ENCODE peak calls at places on chromosomes 4 and X, in five cellular contexts. Y, F, I, U and L are unnamed samples.

GRCh38 chrX:99415470-99415869 is 994.6 kb downstream of the PCDH19 start:
- DNase-seq in Y (no peak), F (no peak), I (no peak), U (no peak), L (no peak)

GRCh38 chr4:67651536-67651935 is 49.4 kb downstream of the UBA6 start:
- DNase-seq in Y (no peak), F (no peak), I (no peak), U (no peak), L (no peak)

GRCh38 chrX:68506649-68507048 is 7.8 kb downstream of the YIPF6 start:
- DNase-seq in Y (no peak), F (no peak), I (no peak), U (no peak), L (no peak)

GRCh38 chr4:178462710-178463109 is 1020.5 kb upstream of the AGA start:
- DNase-seq in Y (no peak), F (no peak), I (no peak), U (no peak), L (no peak)

GRCh38 chrX:110180928-110181310 is 137.0 kb downstream of the AMMECR1 start:
- DNase-seq in Y (no peak), F (peak), I (peak), U (no peak), L (peak)

GRCh38 chrX:16722481-16722880 is 3.1 kb downstream of the SYAP1 start:
- DNase-seq in Y (no peak), F (no peak), I (no peak), U (no peak), L (peak)

GRCh38 chrX:13197961-13198761 is 121.7 kb downstream of the ATXN3L start:
- DNase-seq in Y (no peak), F (no peak), I (no peak), U (no peak), L (no peak)

GRCh38 chrX:130100180-130100579 is 10.1 kb downstream of the ELF4 start:
- DNase-seq in Y (no peak), F (no peak), I (peak), U (peak), L (peak)

GRCh38 chr4:98318521-98318920 is 57.3 kb downstream of the RAP1GDS1 start:
- DNase-seq in Y (no peak), F (no peak), I (peak), U (no peak), L (peak)

GRCh38 chr4:10697071-10697470 is 12.5 kb upstream of the CLNK start:
- DNase-seq in Y (no peak), F (no peak), I (no peak), U (no peak), L (no peak)

GRCh38 chr4:124833831-124834505 is 121.4 kb upstream of the ANKRD50 start:
- DNase-seq in Y (no peak), F (no peak), I (no peak), U (no peak), L (no peak)

GRCh38 chr4:182642831-182643230 is 274.4 kb downstream of the DCTD start:
- DNase-seq in Y (no peak), F (no peak), I (peak), U (no peak), L (peak)

GRCh38 chrX:18887177-18887820 is 96.6 kb downstream of the PHKA2 start:
- DNase-seq in Y (peak), F (no peak), I (no peak), U (peak), L (no peak)

GRCh38 chr4:156779774-156780173 is 191.8 kb downstream of the PDGFC start:
- DNase-seq in Y (no peak), F (peak), I (peak), U (no peak), L (peak)

GRCh38 chrX:18288716-18289115 is 65.8 kb downstream of the SCML2 start:
- DNase-seq in Y (no peak), F (no peak), I (no peak), U (no peak), L (no peak)

GRCh38 chr4:44985152-44985551 is 258.8 kb upstream of the GNPDA2 start:
- DNase-seq in Y (no peak), F (no peak), I (no peak), U (no peak), L (no peak)

GRCh38 chr4:184100297-184100885 is 117.3 kb downstream of the ENPP6 start:
- DNase-seq in Y (peak), F (peak), I (peak), U (peak), L (no peak)

GRCh38 chrX:11309220-11309619 is 16.0 kb downstream of the AMELX start:
- DNase-seq in Y (no peak), F (no peak), I (peak), U (no peak), L (peak)

GRCh38 chr4:120753854-120754253 is 168.7 kb downstream of the PRDM5 start:
- DNase-seq in Y (no peak), F (no peak), I (no peak), U (no peak), L (no peak)

GRCh38 chr4:41957634-41958033 is 22.4 kb downstream of the TMEM33 start:
- DNase-seq in Y (no peak), F (peak), I (peak), U (no peak), L (peak)

GRCh38 chr4:19539192-19539591 is 712.5 kb upstream of the SLIT2 start:
- DNase-seq in Y (no peak), F (no peak), I (no peak), U (no peak), L (no peak)

GRCh38 chrX:18098704-18099103 is 122.0 kb downstream of the BEND2 start:
- DNase-seq in Y (no peak), F (no peak), I (no peak), U (peak), L (no peak)

GRCh38 chrX:150690126-150690525 is 3.1 kb upstream of the MTMR1 start:
- DNase-seq in Y (no peak), F (peak), I (peak), U (no peak), L (peak)
- H3K4me3 ChIP-seq in Y (no peak), F (no peak), I (no peak), U (no peak), L (no peak)

GRCh38 chrX:9151772-9152307 is 117.9 kb upstream of the FAM9B start:
- DNase-seq in Y (no peak), F (no peak), I (no peak), U (no peak), L (no peak)
- TF ChIP-seq CTCF in Y (no peak), F (no peak), I (no peak), U (no peak), L (no peak)

DNA sequence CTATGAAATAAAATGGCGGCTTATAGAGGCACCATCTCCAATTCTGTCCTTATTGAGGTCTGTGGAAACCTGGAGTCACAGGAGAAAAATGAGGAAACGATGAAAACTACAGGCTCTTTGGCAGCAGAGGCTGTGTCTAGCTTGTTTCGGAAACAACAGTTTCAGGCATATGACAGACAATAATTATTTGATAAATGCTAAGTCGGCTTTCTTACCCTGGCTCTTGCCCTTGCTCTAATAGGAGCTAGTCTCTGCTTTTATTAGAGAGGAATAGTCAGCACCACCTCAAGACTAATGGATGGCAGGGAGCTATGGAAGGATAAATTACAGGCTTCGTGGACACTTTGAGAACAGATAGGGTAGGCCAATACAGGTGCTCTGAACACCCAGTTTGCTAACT is 24.3 kb downstream of the HADH start:
- DNase-seq in Y (no peak), F (no peak), I (no peak), U (no peak), L (no peak)
- H3K4me3 ChIP-seq in Y (no peak), F (no peak), I (no peak), U (no peak), L (no peak)

GRCh38 chrX:108494416-108495095 is 54.9 kb downstream of the COL4A5 start:
- DNase-seq in Y (no peak), F (no peak), I (peak), U (no peak), L (peak)
- TF ChIP-seq CTCF in Y (no peak), F (no peak), I (no peak), U (no peak), L (no peak)

GRCh38 chrX:37776987-37777325 is 2.9 kb upstream of the CYBB start:
- DNase-seq in Y (no peak), F (no peak), I (no peak), U (no peak), L (no peak)

GRCh38 chrX:37785569-37785968 is 5.7 kb downstream of the CYBB start:
- DNase-seq in Y (peak), F (no peak), I (no peak), U (no peak), L (peak)

GRCh38 chrX:37783284-37783683 is 3.4 kb downstream of the CYBB start:
- DNase-seq in Y (no peak), F (no peak), I (no peak), U (no peak), L (no peak)

GRCh38 chrX:37779857-37780256 is at the start of gene CYBB:
- DNase-seq in Y (no peak), F (no peak), I (no peak), U (no peak), L (no peak)

DNA sequence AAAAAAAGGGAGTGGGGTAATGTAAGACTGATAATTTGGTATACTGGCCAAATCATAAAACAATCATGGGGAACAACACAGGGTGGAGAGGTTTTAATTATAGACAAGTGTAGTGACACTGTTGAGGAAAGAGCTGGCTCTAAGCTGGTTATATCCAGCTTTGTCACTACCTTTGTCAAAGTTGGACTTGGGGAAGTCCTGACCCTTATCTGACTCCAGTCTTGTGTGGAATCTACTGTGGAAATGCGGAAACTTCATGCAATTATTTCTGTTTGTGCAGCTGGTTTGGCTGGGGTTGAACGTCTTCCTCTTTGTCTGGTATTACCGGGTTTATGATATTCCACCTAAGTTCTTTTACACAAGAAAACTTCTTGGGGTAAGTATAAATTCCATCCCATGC is 1.9 kb downstream of the CYBB start:
- DNase-seq in Y (no peak), F (no peak), I (no peak), U (no peak), L (no peak)
- H3K4me3 ChIP-seq in Y (peak), F (no peak), I (no peak), U (no peak), L (no peak)

GRCh38 chr4:57442834-57443291 is 332.7 kb upstream of the IGFBP7 start:
- DNase-seq in Y (no peak), F (no peak), I (peak), U (peak), L (peak)
- TF ChIP-seq CTCF in Y (peak), F (peak), I (peak), U (peak), L (peak)

DNA sequence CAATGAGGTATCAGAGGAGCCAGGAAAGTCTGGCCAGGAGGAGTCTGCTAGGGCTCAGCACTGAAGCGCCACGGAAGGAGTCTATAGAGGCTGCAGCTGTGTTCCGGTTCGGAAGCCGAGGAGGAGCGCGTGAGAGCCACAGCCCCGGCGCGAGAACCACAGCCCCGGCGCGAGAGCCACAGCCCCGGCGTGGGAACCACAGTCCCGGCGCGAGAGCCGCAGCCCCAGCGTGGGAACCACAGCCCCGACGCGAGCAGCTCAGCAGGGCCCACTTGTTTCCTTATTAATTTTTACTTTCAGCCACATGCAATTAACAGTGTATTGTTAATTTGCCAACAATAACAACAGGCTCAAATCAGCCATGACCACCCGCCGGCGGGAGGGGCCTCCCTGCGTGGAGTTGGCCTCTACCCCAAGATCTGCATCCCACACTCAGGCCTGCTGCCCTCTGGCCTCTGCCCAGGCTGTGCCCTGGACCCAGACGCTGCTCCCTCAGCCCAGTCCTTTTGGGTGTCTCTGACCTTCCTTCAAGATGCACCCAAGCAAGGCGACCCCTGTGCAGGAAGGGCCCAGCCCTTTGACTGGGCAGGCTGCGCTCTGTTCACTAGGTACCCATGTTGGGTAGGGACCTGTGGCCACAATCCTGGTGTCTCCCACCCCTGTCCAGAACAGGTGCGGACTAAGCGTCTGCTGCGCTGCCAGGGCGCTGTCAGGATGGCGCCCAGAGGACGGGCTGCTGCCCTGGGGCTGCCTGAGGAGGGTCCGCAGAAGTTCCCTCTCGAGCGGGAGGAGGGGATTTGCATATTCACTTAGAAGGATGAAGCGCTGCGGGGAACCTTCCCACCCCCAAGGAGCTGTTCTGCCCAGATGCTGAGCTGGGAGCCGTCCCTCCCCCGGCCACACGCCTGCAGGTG is 113.8 kb downstream of the ADRA2C start:
- DNase-seq in Y (peak), F (no peak), I (no peak), U (no peak), L (no peak)
- H3K4me3 ChIP-seq in Y (no peak), F (no peak), I (no peak), U (peak), L (no peak)

DNA sequence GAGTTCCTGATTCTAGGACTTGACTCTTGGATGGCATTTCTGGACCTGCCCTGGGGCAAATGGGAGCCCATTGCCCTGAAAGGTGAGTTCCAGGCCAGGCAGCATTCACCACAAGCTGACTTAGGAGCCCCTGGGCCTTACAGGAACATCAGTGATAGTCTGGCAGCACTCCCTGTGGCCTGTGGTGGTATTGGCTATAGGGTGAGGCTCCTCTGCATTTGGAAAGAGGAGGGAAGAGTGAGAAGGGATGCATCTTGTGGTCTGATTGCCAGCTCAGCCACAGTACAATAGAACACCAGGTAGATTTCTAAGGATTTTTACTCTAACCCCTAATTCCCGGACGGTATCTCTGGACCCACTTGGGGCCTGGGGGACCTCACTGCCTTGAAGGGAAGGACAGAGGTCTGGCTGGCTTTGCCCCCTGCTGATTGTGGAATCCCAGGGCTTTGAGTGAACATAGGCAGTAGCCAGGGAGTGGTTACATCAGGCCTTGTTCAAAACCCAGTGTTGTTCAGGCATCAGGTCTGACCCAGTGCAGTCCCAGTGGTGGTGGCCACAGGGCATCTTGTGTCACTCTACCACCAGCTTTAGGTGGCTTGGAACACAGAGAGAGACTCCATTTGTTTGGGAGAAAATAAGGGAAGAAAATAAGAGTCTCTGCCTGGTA is 32.9 kb downstream of the MAGED4 start:
- DNase-seq in Y (no peak), F (no peak), I (no peak), U (no peak), L (no peak)
- TF ChIP-seq CTCF in Y (no peak), F (no peak), I (peak), U (no peak), L (no peak)

GRCh38 chr4:40238008-40238699 is 41.3 kb downstream of the RHOH start:
- DNase-seq in Y (no peak), F (no peak), I (no peak), U (no peak), L (no peak)
- H3K4me3 ChIP-seq in Y (no peak), F (no peak), I (no peak), U (no peak), L (no peak)